ENCODE peak calls at places on chromosomes 12 and 14, in eight cellular contexts. Z is H9, Q is neural progenitor cell, I is ovary, D is heart right ventricle, E is IMR-90, L is K562, S is thoracic aorta. G is an unnamed sample.

GRCh38 chr12:18224745-18225144 is 36.6 kb upstream of the PIK3C2G start:
- DNase-seq in Z (no peak), Q (peak; percentile 62), I (no peak), D (no peak), E (peak; percentile 5), L (no peak), S (no peak), G (no peak)

GRCh38 chr12:33588082-33588712 is 148.6 kb upstream of the SYT10 start:
- DNase-seq in Z (no peak), Q (peak; percentile 66), I (no peak), D (peak; percentile 3), E (no peak), L (peak; percentile 66), S (no peak), G (no peak)

GRCh38 chr12:99271071-99271470 is 376.5 kb upstream of the GARIN6 start:
- DNase-seq in Z (no peak), Q (no peak), I (no peak), D (no peak), E (no peak), L (no peak), S (no peak), G (no peak)

GRCh38 chr14:77730976-77731497 is 23.1 kb downstream of the SLIRP start:
- DNase-seq in Z (no peak), Q (no peak), I (no peak), D (no peak), E (peak; percentile 33), L (no peak), S (no peak), G (no peak)

GRCh38 chr12:62078020-62078419 is 182.2 kb upstream of the USP15 start:
- DNase-seq in Z (no peak), Q (no peak), I (no peak), D (no peak), E (no peak), L (no peak), S (no peak), G (no peak)

GRCh38 chr12:52277486-52278245 is 3.2 kb downstream of the KRT86 start:
- DNase-seq in Z (peak; percentile 24), Q (no peak), I (no peak), D (no peak), E (no peak), L (no peak), S (no peak), G (no peak)

GRCh38 chr14:60632777-60633176 is 16.5 kb downstream of the SIX1 start:
- DNase-seq in Z (no peak), Q (no peak), I (no peak), D (no peak), E (no peak), L (no peak), S (no peak), G (no peak)

GRCh38 chr12:48350249-48351021 is at the start of gene ZNF641:
- DNase-seq in Z (peak; percentile 89), Q (peak; percentile 95), I (peak; percentile 88), D (peak; percentile 82), E (peak; percentile 48), L (peak; percentile 87), S (peak; percentile 22), G (peak; percentile 92)

GRCh38 chr12:6224550-6224949 is 24.4 kb downstream of the CD9 start:
- DNase-seq in Z (no peak), Q (no peak), I (no peak), D (no peak), E (no peak), L (no peak), S (peak; percentile 68), G (peak; percentile 75)

GRCh38 chr14:72741836-72742681 is 151.8 kb downstream of the DPF3 start:
- DNase-seq in Z (no peak), Q (peak; percentile 19), I (no peak), D (no peak), E (no peak), L (peak; percentile 55), S (no peak), G (peak; percentile 45)

GRCh38 chr14:32104803-32105202 is 27.7 kb downstream of the ARHGAP5 start:
- DNase-seq in Z (no peak), Q (no peak), I (no peak), D (no peak), E (no peak), L (no peak), S (no peak), G (no peak)
- TF ChIP-seq CTCF in Z (no peak), Q (no peak), I (no peak), D (no peak), E (no peak), L (no peak), S (no peak), G (no peak)

DNA sequence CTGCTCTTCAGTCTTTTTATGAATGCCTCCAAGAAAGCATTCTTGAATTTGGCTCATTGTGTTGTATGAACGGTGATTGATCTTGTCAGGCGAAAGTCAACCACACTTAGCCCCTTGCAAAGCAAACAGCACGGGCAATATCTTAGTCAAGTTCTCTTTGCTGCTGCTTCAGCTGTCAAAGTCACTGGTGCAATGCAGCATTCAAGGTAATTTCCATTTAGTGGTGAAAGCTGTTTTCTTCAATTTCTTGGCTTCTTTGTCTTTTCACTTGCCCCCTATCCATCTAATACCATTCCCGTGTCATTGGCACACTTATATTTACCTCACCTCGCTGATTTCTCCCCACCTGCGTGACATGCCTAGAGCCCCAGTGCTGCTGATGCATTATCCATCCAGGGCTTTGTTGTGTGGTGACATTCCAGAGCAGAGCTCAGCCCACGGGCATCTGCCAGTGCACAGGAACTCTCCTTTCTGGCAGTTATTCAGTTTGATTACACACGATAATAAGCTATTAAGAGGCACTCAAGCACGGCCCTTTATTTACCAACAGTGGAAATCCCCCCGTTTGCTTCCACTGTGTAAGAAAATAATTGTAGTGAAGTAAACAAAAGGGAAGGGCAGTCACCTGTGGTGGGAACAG is 362.3 kb upstream of the NOVA1 start:
- DNase-seq in Z (no peak), Q (peak; percentile 55), I (no peak), D (no peak), E (no peak), L (no peak), S (no peak), G (no peak)
- H3K4me1 ChIP-seq in Z (peaks cover 5% of the 10 kb centered on the region), Q (peaks cover 16% of the 10 kb centered on the region), I (no peaks in the 10 kb centered on the region), D (no peaks in the 10 kb centered on the region), E (no peaks in the 10 kb centered on the region), L (no peaks in the 10 kb centered on the region), S (no peaks in the 10 kb centered on the region), G (no peaks in the 10 kb centered on the region)

DNA sequence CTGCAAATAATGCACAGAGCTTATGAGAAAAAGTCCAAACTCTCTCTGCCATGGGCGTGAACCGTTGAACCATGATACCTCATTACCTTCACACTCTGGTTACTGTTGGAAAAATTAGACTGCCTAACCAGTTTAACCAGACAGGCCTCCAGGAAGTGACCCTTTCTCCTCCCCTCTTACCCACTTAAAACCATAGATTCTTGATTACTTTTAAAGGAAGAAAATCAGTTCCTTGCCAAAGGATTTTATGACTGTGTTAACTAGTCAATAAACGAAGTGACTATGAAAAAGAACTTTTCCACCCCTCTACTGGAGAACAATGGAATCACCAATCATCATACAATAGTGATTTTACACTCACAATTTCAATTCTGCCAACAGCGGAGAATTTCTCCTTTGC is 254.0 kb upstream of the ATP2B1 start:
- DNase-seq in Z (no peak), Q (no peak), I (no peak), D (no peak), E (no peak), L (no peak), S (no peak), G (no peak)
- TF ChIP-seq CTCF in Z (peak; percentile 40), Q (peak; percentile 22), I (no peak), D (no peak), E (no peak), L (no peak), S (no peak), G (no peak)

GRCh38 chr14:103694572-103695026 is 20.7 kb downstream of the XRCC3 start:
- DNase-seq in Z (no peak), Q (no peak), I (peak; percentile 24), D (no peak), E (no peak), L (no peak), S (no peak), G (no peak)

GRCh38 chr14:103690332-103690731 is 24.9 kb downstream of the XRCC3 start:
- DNase-seq in Z (no peak), Q (no peak), I (peak; percentile 31), D (no peak), E (no peak), L (no peak), S (no peak), G (no peak)

GRCh38 chr14:103692159-103692558 is 23.1 kb downstream of the XRCC3 start:
- DNase-seq in Z (no peak), Q (no peak), I (peak; percentile 23), D (no peak), E (no peak), L (no peak), S (no peak), G (no peak)

GRCh38 chr14:103693514-103693913 is 21.7 kb downstream of the XRCC3 start:
- DNase-seq in Z (no peak), Q (no peak), I (peak; percentile 38), D (no peak), E (no peak), L (no peak), S (no peak), G (no peak)

DNA sequence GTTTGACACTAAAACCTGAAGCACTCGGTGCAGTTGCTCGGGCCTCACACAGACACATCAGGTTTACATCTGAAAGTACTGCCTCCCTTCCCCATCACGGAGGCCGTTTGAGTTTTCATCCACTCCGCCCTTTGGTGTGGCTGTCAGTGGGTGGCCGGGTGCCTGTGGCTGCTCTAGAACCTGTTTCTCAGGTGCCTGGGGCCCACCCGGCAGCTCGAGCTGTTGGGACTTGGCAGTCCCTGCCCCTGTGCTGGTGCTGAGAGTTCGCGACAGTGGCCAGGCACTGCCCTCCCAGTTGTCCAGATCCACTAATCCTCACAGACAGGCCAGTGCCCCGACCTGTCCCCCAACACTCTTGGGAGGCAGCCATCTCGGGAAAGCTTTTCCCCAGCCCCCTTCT is 22.4 kb downstream of the XRCC3 start:
- DNase-seq in Z (no peak), Q (no peak), I (peak; percentile 30), D (no peak), E (no peak), L (no peak), S (no peak), G (no peak)
- H3K4me1 ChIP-seq in Z (no peaks in the 10 kb centered on the region), Q (peaks cover 4% of the 10 kb centered on the region), I (peaks cover 20% of the 10 kb centered on the region), D (peaks cover 34% of the 10 kb centered on the region), E (peaks cover 15% of the 10 kb centered on the region), L (no peaks in the 10 kb centered on the region), S (peaks cover 51% of the 10 kb centered on the region), G (peaks cover 41% of the 10 kb centered on the region)

GRCh38 chr14:94681300-94682060 is 69.3 kb downstream of the SERPINA3 start:
- DNase-seq in Z (peak; percentile 79), Q (peak; percentile 67), I (no peak), D (no peak), E (peak; percentile 42), L (peak; percentile 41), S (no peak), G (peak; percentile 51)
- TF ChIP-seq CTCF in Z (peak; percentile 70), Q (peak; percentile 59), I (no peak), D (peak; percentile 22), E (peak; percentile 65), L (peak; percentile 44), S (peak; percentile 25), G (no peak)

GRCh38 chr14:68253381-68253780 is 433.8 kb downstream of the RAD51B start:
- DNase-seq in Z (no peak), Q (no peak), I (no peak), D (no peak), E (no peak), L (no peak), S (no peak), G (no peak)
- H3K4me1 ChIP-seq in Z (peaks cover 6% of the 10 kb centered on the region), Q (peaks cover 77% of the 10 kb centered on the region), I (peaks cover 23% of the 10 kb centered on the region), D (peaks cover 27% of the 10 kb centered on the region), E (peaks cover 20% of the 10 kb centered on the region), L (peaks cover 9% of the 10 kb centered on the region), S (peaks cover 40% of the 10 kb centered on the region), G (peaks cover 44% of the 10 kb centered on the region)

G was measured in tibial artery.